ENCODE peak calls at places on chromosomes 13 and 19, in nine cellular contexts. M is HT-29; Y is uterus; F is substantia nigra; W is NCI-H446; L is breast epithelium; E is fibroblast of pulmonary artery; A is activated CD4-positive, alpha-beta T cell treated with anti-CD3 and anti-CD28 coated beads for 48 hours; D is left cardiac atrium. C is an unnamed sample.

GRCh38 chr13:58855283-58855682 is 1223.7 kb downstream of the PCDH17 start:
- DNase-seq in M (no peak), Y (no peak), F (no peak), W (no peak), L (no peak), E (peak; percentile 8), A (no peak), D (no peak), C (no peak)

GRCh38 chr13:36030670-36031331 is 100.4 kb downstream of the DCLK1 start:
- DNase-seq in M (no peak), Y (peak; percentile 34), F (no peak), W (peak; percentile 36), L (no peak), E (peak; percentile 97), A (no peak), D (peak; percentile 34), C (peak; percentile 95)

GRCh38 chr19:18086590-18087138 is at the start of gene IL12RB1:
- DNase-seq in M (no peak), Y (no peak), F (no peak), W (no peak), L (no peak), E (no peak), A (peak; percentile 73), D (no peak), C (no peak)

GRCh38 chr19:22052644-22053013 is 345 bp downstream of the ZNF257 start:
- DNase-seq in M (no peak), Y (peak; percentile 12), F (peak; percentile 41), W (no peak), L (no peak), E (peak; percentile 0), A (peak; percentile 29), D (peak; percentile 27), C (peak; percentile 0)

GRCh38 chr19:3099347-3100145 is 5.4 kb downstream of the GNA11 start:
- DNase-seq in M (no peak), Y (no peak), F (no peak), W (no peak), L (no peak), E (no peak), A (no peak), D (no peak), C (no peak)

GRCh38 chr13:21071015-21071414 is 9.6 kb upstream of the LATS2 start:
- DNase-seq in M (no peak), Y (no peak), F (no peak), W (no peak), L (no peak), E (no peak), A (no peak), D (no peak), C (peak; percentile 53)

GRCh38 chr19:1451916-1452801 is 2.2 kb downstream of the APC2 start:
- DNase-seq in M (no peak), Y (no peak), F (peak; percentile 66), W (no peak), L (no peak), E (no peak), A (no peak), D (no peak), C (no peak)

GRCh38 chr19:53898680-53899341 is 10.3 kb upstream of the CACNG7 start:
- DNase-seq in M (no peak), Y (no peak), F (no peak), W (no peak), L (no peak), E (no peak), A (peak; percentile 33), D (no peak), C (no peak)

GRCh38 chr13:37966266-37966665 is 96.7 kb upstream of the TRPC4 start:
- DNase-seq in M (no peak), Y (no peak), F (no peak), W (no peak), L (no peak), E (no peak), A (no peak), D (no peak), C (no peak)

GRCh38 chr13:87123987-87124784 is 547.0 kb upstream of the SLITRK5 start:
- DNase-seq in M (peak; percentile 35), Y (no peak), F (no peak), W (peak; percentile 9), L (no peak), E (peak; percentile 89), A (no peak), D (no peak), C (peak; percentile 97)

GRCh38 chr19:56508282-56508778 is 675 bp downstream of the ZNF471 start:
- DNase-seq in M (no peak), Y (no peak), F (no peak), W (no peak), L (no peak), E (no peak), A (no peak), D (no peak), C (no peak)

GRCh38 chr13:97264663-97265062 is 42.5 kb downstream of the MBNL2 start:
- DNase-seq in M (no peak), Y (no peak), F (no peak), W (no peak), L (no peak), E (no peak), A (no peak), D (no peak), C (no peak)

GRCh38 chr13:45393941-45394570 is 24.1 kb downstream of the SLC25A30 start:
- DNase-seq in M (peak; percentile 81), Y (no peak), F (no peak), W (peak; percentile 26), L (no peak), E (peak; percentile 67), A (peak; percentile 33), D (peak; percentile 47), C (peak; percentile 68)

GRCh38 chr13:30398601-30399072 is 23.7 kb upstream of the UBE2L5 start:
- DNase-seq in M (no peak), Y (no peak), F (no peak), W (no peak), L (no peak), E (peak; percentile 21), A (no peak), D (no peak), C (peak; percentile 62)

GRCh38 chr19:35388277-35389054 is 17.6 kb downstream of the GPR42 start:
- DNase-seq in M (no peak), Y (no peak), F (no peak), W (no peak), L (no peak), E (no peak), A (no peak), D (no peak), C (no peak)

GRCh38 chr13:98300956-98301641 is 124.0 kb upstream of the RNF113B start:
- DNase-seq in M (peak; percentile 91), Y (no peak), F (no peak), W (no peak), L (no peak), E (peak; percentile 40), A (no peak), D (no peak), C (peak; percentile 28)

GRCh38 chr13:28684257-28684656 is 25.3 kb downstream of the POMP start:
- DNase-seq in M (peak; percentile 72), Y (no peak), F (no peak), W (no peak), L (no peak), E (peak; percentile 14), A (no peak), D (no peak), C (no peak)

GRCh38 chr19:16581971-16582343 is 9.7 kb upstream of the SLC35E1 start:
- DNase-seq in M (no peak), Y (peak; percentile 46), F (no peak), W (no peak), L (no peak), E (no peak), A (no peak), D (peak; percentile 33), C (peak; percentile 46)

GRCh38 chr13:83332751-83333150 is 549.5 kb downstream of the SLITRK1 start:
- DNase-seq in M (no peak), Y (no peak), F (no peak), W (no peak), L (no peak), E (no peak), A (no peak), D (no peak), C (no peak)

GRCh38 chr13:109998808-109999528 is 212.6 kb upstream of the IRS2 start:
- DNase-seq in M (peak; percentile 16), Y (no peak), F (no peak), W (no peak), L (no peak), E (peak; percentile 84), A (no peak), D (no peak), C (peak; percentile 85)

GRCh38 chr13:106109391-106109791 is 426.1 kb downstream of the EFNB2 start:
- DNase-seq in M (no peak), Y (no peak), F (no peak), W (no peak), L (no peak), E (peak; percentile 43), A (no peak), D (no peak), C (peak; percentile 39)